ENCODE peak calls at places on chromosomes 3 and 15, in seven cellular contexts. W is fibroblast of lung, C is foreskin fibroblast, O is cardiac fibroblast, H is A549, Q is neural progenitor cell, P is hepatocyte. E is an unnamed sample.

GRCh38 chr3:144549161-144549560 is 577.5 kb downstream of the DIPK2A start:
- DNase-seq in W (peak), C (peak), O (peak), H (no peak), Q (peak), P (no peak), E (no peak)

GRCh38 chr3:40490916-40491315 is 14.0 kb downstream of the ZNF619 start:
- DNase-seq in W (peak), C (peak), O (peak), H (no peak), Q (no peak), P (no peak), E (peak)

GRCh38 chr3:8607285-8608040 is 37.1 kb downstream of the SSUH2 start:
- DNase-seq in W (peak), C (peak), O (peak), H (peak), Q (peak), P (peak), E (peak)

GRCh38 chr15:28989239-28989830 is 103.6 kb downstream of the APBA2 start:
- DNase-seq in W (no peak), C (no peak), O (no peak), H (peak), Q (peak), P (no peak), E (no peak)

GRCh38 chr15:88401972-88402656 is 65.1 kb downstream of the MRPL46 start:
- DNase-seq in W (no peak), C (no peak), O (no peak), H (no peak), Q (peak), P (peak), E (no peak)

GRCh38 chr3:39388741-39389248 is 5.6 kb downstream of the SLC25A38 start:
- DNase-seq in W (no peak), C (no peak), O (no peak), H (no peak), Q (no peak), P (no peak), E (peak)

GRCh38 chr3:48142316-48142870 is 45.8 kb downstream of the CDC25A start:
- DNase-seq in W (no peak), C (no peak), O (no peak), H (no peak), Q (no peak), P (no peak), E (no peak)

GRCh38 chr3:67509471-67510075 is 144.8 kb downstream of the SUCLG2 start:
- DNase-seq in W (no peak), C (peak), O (no peak), H (no peak), Q (no peak), P (no peak), E (no peak)

GRCh38 chr15:48040166-48040817 is 80.5 kb upstream of the SLC24A5 start:
- DNase-seq in W (peak), C (peak), O (no peak), H (no peak), Q (peak), P (peak), E (peak)

DNA sequence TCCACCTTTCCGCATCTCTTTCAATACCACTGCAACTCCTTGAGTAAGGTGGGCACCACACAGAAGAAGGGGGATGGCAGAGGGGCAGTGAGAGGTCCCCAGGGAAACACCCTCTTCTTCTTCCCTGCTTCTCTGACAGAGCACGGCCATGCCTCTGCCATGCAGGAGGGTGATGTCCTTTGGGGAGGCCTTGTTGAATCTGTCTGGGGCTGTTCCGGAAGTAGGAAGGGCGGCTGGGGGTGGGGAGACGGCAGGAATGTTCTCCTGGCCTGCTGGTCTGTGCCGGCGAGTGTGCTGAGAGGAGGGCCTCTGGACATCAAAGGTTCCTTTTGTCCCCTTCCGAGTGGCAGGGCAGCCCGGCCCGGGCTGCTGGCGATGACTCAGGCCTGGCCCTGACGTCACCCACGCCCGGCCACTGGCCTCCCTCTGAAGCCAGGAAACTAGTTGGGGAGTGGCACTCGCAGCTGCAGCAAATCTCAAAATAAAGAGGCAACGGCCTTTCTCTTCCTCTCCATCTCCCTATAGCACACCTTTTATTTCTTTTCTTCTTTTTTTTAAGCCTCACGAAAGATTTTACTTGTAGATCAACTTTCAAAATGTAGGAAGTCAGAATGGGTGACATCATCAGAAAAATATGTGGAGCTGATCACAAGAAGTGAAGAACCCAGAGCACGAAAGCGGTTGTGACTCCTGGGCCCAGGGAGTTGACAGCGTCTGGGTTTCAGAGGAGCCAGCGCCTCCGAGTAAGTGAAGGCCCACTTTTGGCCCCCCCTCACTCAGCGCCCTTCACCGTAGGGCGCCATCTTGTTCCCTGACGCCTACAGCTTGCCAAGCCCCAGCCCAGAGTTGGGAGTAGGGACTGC is at the start of gene ZBTB38:
- DNase-seq in W (peak), C (peak), O (peak), H (peak), Q (peak), P (peak), E (peak)
- H3K4me3 ChIP-seq in W (peak), C (peak), O (peak), H (peak), Q (no peak), P (no peak), E (peak)

DNA sequence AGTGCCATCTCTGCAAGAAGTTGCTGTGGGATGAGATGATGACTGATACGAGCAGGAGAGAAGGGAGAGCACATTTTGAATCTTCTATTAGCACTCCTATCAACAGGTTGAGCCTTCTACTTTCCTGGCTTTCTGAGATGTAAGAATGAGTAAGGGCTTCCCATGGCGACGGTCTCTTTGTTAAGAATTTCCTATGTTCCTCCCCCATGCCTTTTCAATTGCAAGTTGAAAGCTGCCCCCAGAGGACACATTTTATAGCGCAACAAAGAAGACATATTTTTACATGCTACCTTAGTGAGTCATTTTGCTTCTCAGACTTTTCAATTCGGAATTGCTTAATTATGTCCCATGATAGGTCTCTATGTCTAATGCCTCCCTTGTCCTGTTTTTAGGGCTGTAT is 71.3 kb upstream of the LRTM1 start:
- DNase-seq in W (peak), C (peak), O (peak), H (peak), Q (peak), P (peak), E (peak)
- TF ChIP-seq CTCF in W (no peak), C (peak), O (peak), H (peak), Q (peak), P (peak), E (peak)

GRCh38 chr3:99851955-99852354 is 34.3 kb downstream of the CMSS1 start:
- DNase-seq in W (no peak), C (no peak), O (no peak), H (no peak), Q (no peak), P (no peak), E (no peak)

GRCh38 chr3:99848433-99848832 is 30.8 kb downstream of the CMSS1 start:
- DNase-seq in W (no peak), C (no peak), O (no peak), H (no peak), Q (no peak), P (no peak), E (no peak)

GRCh38 chr3:99852851-99853250 is 35.2 kb downstream of the CMSS1 start:
- DNase-seq in W (no peak), C (peak), O (peak), H (no peak), Q (no peak), P (no peak), E (no peak)

GRCh38 chr3:99846472-99846871 is 28.8 kb downstream of the CMSS1 start:
- DNase-seq in W (peak), C (peak), O (peak), H (peak), Q (no peak), P (no peak), E (peak)

DNA sequence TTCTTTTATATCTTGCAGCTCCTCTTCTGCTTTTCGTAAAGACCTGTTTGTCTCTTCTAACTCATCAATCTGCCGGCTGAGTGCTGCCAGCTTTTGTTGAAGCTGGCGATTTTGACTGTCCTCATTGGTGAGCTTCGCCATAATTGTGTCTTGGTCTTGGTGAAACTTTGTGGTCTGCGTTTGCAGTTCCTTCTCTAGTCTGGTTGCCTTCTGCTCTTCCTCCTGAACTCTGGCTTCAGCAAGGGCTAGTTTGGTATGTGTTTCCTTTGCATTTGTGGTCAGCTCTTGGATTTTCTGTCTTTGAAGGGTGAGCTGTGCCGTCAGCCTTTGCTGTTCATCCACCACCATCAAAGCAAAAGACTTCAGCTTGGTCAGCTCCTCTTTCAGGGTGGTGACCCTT is 32.9 kb downstream of the CMSS1 start:
- DNase-seq in W (no peak), C (no peak), O (no peak), H (no peak), Q (no peak), P (no peak), E (no peak)
- H3K4me3 ChIP-seq in W (no peak), C (no peak), O (no peak), H (no peak), Q (no peak), P (no peak), E (no peak)

GRCh38 chr3:188148318-188148717 is 5.6 kb upstream of the LPP start:
- DNase-seq in W (no peak), C (no peak), O (no peak), H (no peak), Q (no peak), P (no peak), E (no peak)

GRCh38 chr3:188150982-188151381 is 3.0 kb upstream of the LPP start:
- DNase-seq in W (no peak), C (no peak), O (no peak), H (no peak), Q (no peak), P (no peak), E (no peak)

GRCh38 chr3:188146219-188146618 is 7.7 kb upstream of the LPP start:
- DNase-seq in W (no peak), C (no peak), O (no peak), H (no peak), Q (no peak), P (no peak), E (no peak)

GRCh38 chr3:188149587-188149986 is 4.4 kb upstream of the LPP start:
- DNase-seq in W (no peak), C (no peak), O (no peak), H (no peak), Q (no peak), P (no peak), E (no peak)

GRCh38 chr3:188147782-188148181 is 6.2 kb upstream of the LPP start:
- DNase-seq in W (no peak), C (no peak), O (no peak), H (no peak), Q (no peak), P (no peak), E (no peak)
- TF ChIP-seq CTCF in W (no peak), C (no peak), O (no peak), H (no peak), Q (no peak), P (no peak), E (no peak)